ENCODE peak calls at places on chromosomes 16 and 17, in seven cellular contexts. O is stomach, H is H1, Y is right lobe of liver, B is esophagus muscularis mucosa, C is uterus, E is testis. Q is an unnamed sample. For H3K36me3, the result is how much of the 10 kb centered on the place peaks cover.

GRCh38 chr17:67377727-67378443 is 804 bp downstream of the PITPNC1 start:
- DNase-seq in O (peak), H (no peak), Y (peak), B (no peak), C (peak), E (peak), Q (peak)

GRCh38 chr16:49924078-49924477 is 68.2 kb upstream of the ZNF423 start:
- DNase-seq in O (no peak), H (no peak), Y (no peak), B (no peak), C (no peak), E (peak), Q (no peak)

GRCh38 chr16:71414038-71414437 is 27.8 kb downstream of the TLE7 start:
- DNase-seq in O (no peak), H (no peak), Y (no peak), B (no peak), C (no peak), E (no peak), Q (no peak)

GRCh38 chr17:8621585-8621984 is 8.9 kb downstream of the MYH10 start:
- DNase-seq in O (no peak), H (no peak), Y (no peak), B (no peak), C (no peak), E (no peak), Q (no peak)

GRCh38 chr16:695355-696089 is 5.3 kb upstream of the WDR24 start:
- DNase-seq in O (peak), H (no peak), Y (no peak), B (no peak), C (no peak), E (no peak), Q (peak)

GRCh38 chr17:75514299-75515228 is 773 bp downstream of the CASKIN2 start:
- DNase-seq in O (no peak), H (no peak), Y (peak), B (no peak), C (peak), E (no peak), Q (peak)

GRCh38 chr17:8366231-8366630 is 10.3 kb downstream of the KRABD2 start:
- DNase-seq in O (no peak), H (no peak), Y (no peak), B (no peak), C (peak), E (no peak), Q (peak)

GRCh38 chr16:2924901-2925820 is 13.4 kb downstream of the FLYWCH1 start:
- DNase-seq in O (no peak), H (no peak), Y (no peak), B (no peak), C (no peak), E (no peak), Q (no peak)

GRCh38 chr16:15435216-15435864 is 952 bp downstream of the BMERB1 start:
- DNase-seq in O (no peak), H (no peak), Y (no peak), B (no peak), C (no peak), E (no peak), Q (no peak)

GRCh38 chr17:66783656-66784381 is 51.1 kb upstream of the CACNG5 start:
- DNase-seq in O (no peak), H (no peak), Y (no peak), B (no peak), C (no peak), E (no peak), Q (no peak)

GRCh38 chr16:57042157-57043111 is 49.9 kb upstream of the CPNE2 start:
- DNase-seq in O (no peak), H (no peak), Y (no peak), B (no peak), C (no peak), E (no peak), Q (no peak)

GRCh38 chr17:66491213-66491612 is 188.8 kb downstream of the PRKCA start:
- DNase-seq in O (no peak), H (no peak), Y (no peak), B (no peak), C (no peak), E (no peak), Q (no peak)

GRCh38 chr17:81252336-81253329 is 13.5 kb downstream of the NDUFAF8 start:
- DNase-seq in O (no peak), H (no peak), Y (no peak), B (no peak), C (no peak), E (no peak), Q (no peak)

GRCh38 chr16:10828851-10829331 is 10.3 kb upstream of the TVP23A start:
- DNase-seq in O (peak), H (no peak), Y (peak), B (peak), C (peak), E (peak), Q (peak)

GRCh38 chr17:333626-334396 is 18.8 kb downstream of the RPH3AL start:
- DNase-seq in O (peak), H (no peak), Y (peak), B (peak), C (peak), E (peak), Q (peak)

GRCh38 chr16:2180962-2181923 is 15.2 kb downstream of the CASKIN1 start:
- DNase-seq in O (no peak), H (no peak), Y (no peak), B (no peak), C (no peak), E (no peak), Q (no peak)

GRCh38 chr17:81519284-81520020 is 6.9 kb upstream of the ACTG1 start:
- DNase-seq in O (peak), H (no peak), Y (peak), B (no peak), C (peak), E (no peak), Q (peak)

GRCh38 chr17:7509937-7510336 is 25.8 kb downstream of the POLR2A start:
- DNase-seq in O (no peak), H (no peak), Y (no peak), B (no peak), C (no peak), E (no peak), Q (no peak)

GRCh38 chr17:7241783-7242716 is at the start of gene GABARAP:
- DNase-seq in O (peak), H (no peak), Y (peak), B (peak), C (peak), E (peak), Q (peak)

GRCh38 chr16:8958344-8958808 is 5.3 kb downstream of the USP7 start:
- DNase-seq in O (no peak), H (no peak), Y (no peak), B (no peak), C (no peak), E (peak), Q (peak)

GRCh38 chr17:67549787-67550186 is 167.9 kb upstream of the NOL11 start:
- DNase-seq in O (no peak), H (no peak), Y (no peak), B (no peak), C (peak), E (no peak), Q (no peak)

GRCh38 chr17:20143740-20144139 is 134.6 kb downstream of the SPECC1 start:
- DNase-seq in O (no peak), H (no peak), Y (no peak), B (peak), C (no peak), E (no peak), Q (no peak)

GRCh38 chr17:76345377-76345945 is 8.3 kb downstream of the PRPSAP1 start:
- DNase-seq in O (no peak), H (no peak), Y (peak), B (no peak), C (no peak), E (peak), Q (no peak)

GRCh38 chr17:14201595-14201994 is 35.1 kb downstream of the CDRT15 start:
- DNase-seq in O (no peak), H (no peak), Y (no peak), B (no peak), C (no peak), E (no peak), Q (no peak)

GRCh38 chr17:31487648-31488263 is 96.3 kb downstream of the RAB11FIP4 start:
- DNase-seq in O (peak), H (peak), Y (peak), B (peak), C (peak), E (peak), Q (peak)
- TF ChIP-seq POLR2A in O (no peak), H (peak), Y (peak), B (no peak), C (peak), E (no peak), Q (no peak)

DNA sequence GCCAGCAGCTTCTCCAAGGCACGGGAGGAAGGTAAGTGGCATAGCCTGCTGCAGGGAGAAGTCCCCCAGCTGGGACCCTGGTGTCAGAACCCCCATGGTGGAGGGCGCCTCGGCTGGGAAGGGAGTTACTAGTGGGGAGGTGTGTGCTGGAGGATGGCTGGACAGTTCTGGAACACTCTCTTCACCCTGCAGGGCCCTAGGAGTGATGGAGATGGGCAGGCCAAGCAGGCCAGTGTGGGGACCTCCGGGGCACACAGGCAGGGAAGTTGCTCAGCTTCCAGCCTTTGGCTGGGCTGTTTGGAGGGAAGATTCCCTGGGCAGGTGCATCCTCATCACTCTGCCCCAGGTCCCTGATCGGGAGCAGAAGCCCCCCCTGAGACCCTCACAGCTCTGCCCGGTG is 696 bp downstream of the C17orf99 start:
- DNase-seq in O (no peak), H (no peak), Y (no peak), B (no peak), C (no peak), E (no peak), Q (no peak)
- H3K27ac ChIP-seq in O (peak), H (no peak), Y (no peak), B (no peak), C (no peak), E (no peak), Q (no peak)

DNA sequence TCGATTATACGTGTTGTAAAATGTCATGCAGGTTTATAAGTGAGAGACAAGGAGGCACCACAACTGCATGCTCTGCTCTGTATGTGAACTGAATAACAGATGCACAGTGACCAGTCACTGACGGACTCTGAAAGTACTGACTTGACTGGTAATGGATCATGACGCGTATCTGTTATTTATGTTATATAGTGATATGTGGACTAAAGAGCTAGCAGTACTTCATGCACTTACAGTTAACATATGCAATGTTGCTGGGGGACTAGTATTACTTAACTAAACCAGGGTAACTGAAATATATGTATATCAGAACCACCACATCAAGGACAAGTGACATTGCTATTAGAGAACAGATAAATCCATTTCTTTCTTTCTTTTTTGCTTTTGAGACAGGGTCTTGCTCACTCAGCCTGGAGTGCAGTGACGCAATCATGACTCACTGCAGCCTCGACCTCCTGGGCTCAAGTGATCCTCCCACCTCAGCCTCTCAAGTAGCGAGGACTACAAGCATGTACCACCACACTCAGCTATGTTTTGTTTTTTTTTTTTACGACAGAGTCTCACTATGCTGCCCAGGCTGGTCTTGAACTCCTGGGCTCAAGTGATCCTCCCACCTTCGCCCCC is 17.2 kb downstream of the COIL start:
- DNase-seq in O (no peak), H (no peak), Y (no peak), B (peak), C (no peak), E (no peak), Q (no peak)
- H3K36me3 ChIP-seq in O (under half), H (under half), Y (under half), B (half or more), C (under half), E (under half), Q (under half)

DNA sequence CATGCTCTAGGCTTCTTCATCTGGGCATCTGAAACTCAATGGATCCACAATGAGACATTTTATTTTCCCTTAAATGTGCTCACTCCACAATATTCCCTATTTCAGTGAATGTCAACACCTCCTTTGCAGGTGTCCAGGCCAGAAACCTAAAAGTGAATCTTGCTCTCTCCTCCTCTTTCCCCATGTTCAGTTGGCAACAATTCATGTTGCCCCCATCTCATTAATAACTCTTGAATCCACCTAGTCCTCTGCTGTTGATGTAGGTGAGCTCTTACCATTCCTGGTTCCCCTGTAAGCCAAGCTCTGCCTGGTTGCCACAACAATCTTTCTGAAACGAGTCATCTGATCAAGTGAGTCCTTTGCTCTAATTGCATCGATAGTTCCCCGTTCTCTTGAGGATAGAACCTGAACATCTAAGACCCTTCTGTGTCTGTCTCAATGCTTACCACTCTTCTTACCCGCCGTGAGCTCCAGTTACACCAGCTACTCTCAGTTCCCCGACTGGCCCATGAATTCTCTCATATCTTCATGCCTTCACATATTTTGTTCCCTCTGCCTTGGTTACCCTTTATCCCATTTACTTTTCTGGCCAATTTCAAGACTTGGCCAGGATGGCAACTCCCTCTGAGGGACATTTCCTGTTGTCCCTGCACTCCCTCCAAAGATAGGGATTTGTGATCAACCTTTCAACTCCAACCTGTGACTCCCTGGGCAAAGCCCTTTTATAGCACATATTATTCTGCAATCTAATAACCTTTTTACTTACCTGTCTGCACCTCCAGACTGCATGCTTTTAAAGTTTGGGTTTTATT is 35.9 kb downstream of the HLF start:
- DNase-seq in O (no peak), H (no peak), Y (no peak), B (no peak), C (no peak), E (no peak), Q (no peak)
- TF ChIP-seq POLR2A in O (no peak), H (no peak), Y (no peak), B (no peak), C (no peak), E (no peak), Q (no peak)

GRCh38 chr17:59038734-59039133 is 67.9 kb downstream of the TRIM37 start:
- DNase-seq in O (no peak), H (no peak), Y (no peak), B (no peak), C (no peak), E (peak), Q (peak)
- H3K27ac ChIP-seq in O (no peak), H (no peak), Y (no peak), B (no peak), C (no peak), E (peak), Q (no peak)

GRCh38 chr16:84495506-84495905 is 9.0 kb downstream of the MEAK7 start:
- DNase-seq in O (peak), H (no peak), Y (peak), B (no peak), C (no peak), E (no peak), Q (no peak)
- H3K36me3 ChIP-seq in O (under half), H (under half), Y (under half), B (half or more), C (under half), E (under half), Q (under half)

DNA sequence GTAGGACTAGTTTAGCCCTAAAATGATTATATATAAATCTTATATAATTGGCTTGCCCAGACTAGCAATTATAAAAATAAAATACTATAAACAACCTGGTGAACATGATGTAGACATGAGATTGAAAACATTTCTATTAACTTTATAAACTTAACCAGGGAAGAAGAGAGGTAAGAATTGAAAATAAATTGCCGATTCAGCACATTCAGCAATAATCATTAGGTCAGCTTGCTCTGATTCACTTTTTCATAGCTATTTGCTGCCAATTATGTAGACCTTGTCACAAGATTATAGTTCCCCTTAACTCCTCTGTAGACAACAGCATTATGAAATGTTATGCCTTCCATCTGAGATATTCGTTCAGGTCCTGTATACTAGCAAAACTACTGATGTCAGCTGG is 199.3 kb upstream of the CA10 start:
- DNase-seq in O (no peak), H (no peak), Y (no peak), B (no peak), C (no peak), E (no peak), Q (no peak)
- TF ChIP-seq POLR2A in O (no peak), H (no peak), Y (no peak), B (no peak), C (no peak), E (no peak), Q (no peak)

GRCh38 chr17:38418069-38418692 is 10.1 kb upstream of the ARHGAP23 start:
- DNase-seq in O (no peak), H (no peak), Y (no peak), B (no peak), C (no peak), E (no peak), Q (no peak)
- H3K27ac ChIP-seq in O (no peak), H (no peak), Y (no peak), B (no peak), C (no peak), E (no peak), Q (no peak)

GRCh38 chr17:37106049-37106448 is 157.3 kb downstream of the AATF start:
- DNase-seq in O (no peak), H (no peak), Y (no peak), B (no peak), C (no peak), E (no peak), Q (no peak)
- H3K36me3 ChIP-seq in O (under half), H (under half), Y (under half), B (half or more), C (under half), E (under half), Q (under half)

GRCh38 chr17:28571255-28572122 is at the start of gene PIGS:
- DNase-seq in O (peak), H (peak), Y (peak), B (peak), C (peak), E (peak), Q (peak)
- TF ChIP-seq POLR2A in O (no peak), H (peak), Y (peak), B (peak), C (peak), E (peak), Q (peak)